ENCODE peak calls at places on chromosome 9, in seven cellular contexts. S, Q, J, U, X, T and A are unnamed samples.

GRCh38 chr9:117555964-117556629 is 141.2 kb upstream of the ASTN2 start:
- DNase-seq in T (no peak), U (peak), J (peak), S (no peak), Q (peak), X (peak), A (peak)

GRCh38 chr9:99115947-99116543 is 11.1 kb downstream of the TGFBR1 start:
- DNase-seq in Q (no peak), T (no peak), S (no peak), U (no peak), J (no peak), X (no peak), A (no peak)

GRCh38 chr9:21559402-21560280 is 77.5 kb upstream of the IFNE start:
- DNase-seq in X (no peak), S (peak), U (peak), Q (peak), J (peak), T (peak), A (no peak)

GRCh38 chr9:121529237-121529987 is 29.8 kb upstream of the GGTA1 start:
- DNase-seq in U (no peak), J (peak), T (no peak), Q (peak), S (peak), X (no peak), A (peak)

GRCh38 chr9:108816037-108816436 is 39.7 kb downstream of the ACTL7B start:
- DNase-seq in T (no peak), Q (no peak), S (no peak), X (no peak), J (peak), U (no peak), A (no peak)

GRCh38 chr9:123955637-123956036 is 25.7 kb upstream of the DENND1A start:
- DNase-seq in Q (no peak), J (no peak), U (no peak), S (no peak), X (no peak), T (no peak), A (no peak)

GRCh38 chr9:36308281-36308680 is 50.0 kb upstream of the GNE start:
- DNase-seq in Q (no peak), J (no peak), U (no peak), X (no peak), T (no peak), S (no peak), A (no peak)

GRCh38 chr9:38443181-38443580 is 18.9 kb upstream of the IGFBPL1 start:
- DNase-seq in T (no peak), U (no peak), X (no peak), Q (no peak), S (no peak), J (no peak), A (no peak)

GRCh38 chr9:20315672-20316071 is 306.6 kb downstream of the MLLT3 start:
- DNase-seq in U (no peak), Q (no peak), S (no peak), T (no peak), X (no peak), J (no peak), A (peak)

DNA sequence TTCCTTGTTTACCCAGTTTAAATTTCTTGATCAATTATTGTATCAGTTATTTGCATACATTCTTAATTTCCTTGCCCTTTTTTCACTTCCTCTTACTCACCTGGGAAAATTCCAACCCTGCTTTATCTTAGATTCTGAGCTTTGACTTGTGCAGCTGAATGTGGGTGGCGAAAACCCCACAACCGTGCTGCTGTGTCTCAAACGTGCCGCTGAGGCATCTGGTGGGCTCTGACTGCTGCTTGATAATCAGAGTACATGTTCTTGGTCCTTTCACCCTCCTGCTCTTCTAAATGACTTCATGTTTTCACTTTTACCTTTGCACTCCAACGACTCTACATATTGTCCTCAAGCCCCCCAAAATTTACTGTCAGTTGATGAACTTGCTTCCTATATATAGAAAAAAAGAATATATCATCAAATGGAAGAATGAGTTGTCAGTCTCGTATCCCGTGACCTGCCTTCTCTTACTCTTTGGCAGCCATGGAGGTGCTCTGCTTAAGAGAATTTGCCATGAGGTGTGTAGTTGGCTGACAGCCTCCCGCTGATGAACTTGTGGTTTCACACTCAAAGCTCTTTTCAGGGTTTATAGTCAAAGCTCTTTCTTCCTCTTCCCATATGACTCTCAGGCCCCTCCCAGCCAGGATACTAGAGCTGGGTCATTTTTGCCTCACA is 14.0 kb upstream of the JAK2 start:
- DNase-seq in S (no peak), X (peak), T (peak), U (no peak), Q (no peak), J (no peak), A (no peak)
- H3K4me3 ChIP-seq in S (no peak), X (peak), T (peak), U (no peak), Q (no peak), J (no peak), A (no peak)

GRCh38 chr9:34635556-34635955 is 2.0 kb downstream of the SIGMAR1 start:
- DNase-seq in T (no peak), J (no peak), U (no peak), Q (no peak), S (no peak), X (no peak), A (no peak)

GRCh38 chr9:34634551-34634945 is 3.0 kb downstream of the SIGMAR1 start:
- DNase-seq in J (no peak), X (no peak), T (no peak), S (no peak), Q (no peak), U (no peak), A (no peak)

GRCh38 chr9:34637356-34638137 is at the start of gene SIGMAR1:
- DNase-seq in Q (peak), X (peak), T (peak), J (peak), U (peak), S (peak), A (peak)

GRCh38 chr9:34636791-34637355 is 714 bp downstream of the SIGMAR1 start:
- DNase-seq in J (no peak), S (no peak), U (no peak), T (no peak), X (peak), Q (no peak), A (peak)

GRCh38 chr9:34638138-34638445 is 505 bp upstream of the SIGMAR1 start:
- DNase-seq in J (no peak), T (no peak), X (no peak), Q (no peak), U (no peak), S (no peak), A (no peak)
- H3K27ac ChIP-seq in J (peak), T (peak), X (peak), Q (peak), U (peak), S (peak), A (no peak)

DNA sequence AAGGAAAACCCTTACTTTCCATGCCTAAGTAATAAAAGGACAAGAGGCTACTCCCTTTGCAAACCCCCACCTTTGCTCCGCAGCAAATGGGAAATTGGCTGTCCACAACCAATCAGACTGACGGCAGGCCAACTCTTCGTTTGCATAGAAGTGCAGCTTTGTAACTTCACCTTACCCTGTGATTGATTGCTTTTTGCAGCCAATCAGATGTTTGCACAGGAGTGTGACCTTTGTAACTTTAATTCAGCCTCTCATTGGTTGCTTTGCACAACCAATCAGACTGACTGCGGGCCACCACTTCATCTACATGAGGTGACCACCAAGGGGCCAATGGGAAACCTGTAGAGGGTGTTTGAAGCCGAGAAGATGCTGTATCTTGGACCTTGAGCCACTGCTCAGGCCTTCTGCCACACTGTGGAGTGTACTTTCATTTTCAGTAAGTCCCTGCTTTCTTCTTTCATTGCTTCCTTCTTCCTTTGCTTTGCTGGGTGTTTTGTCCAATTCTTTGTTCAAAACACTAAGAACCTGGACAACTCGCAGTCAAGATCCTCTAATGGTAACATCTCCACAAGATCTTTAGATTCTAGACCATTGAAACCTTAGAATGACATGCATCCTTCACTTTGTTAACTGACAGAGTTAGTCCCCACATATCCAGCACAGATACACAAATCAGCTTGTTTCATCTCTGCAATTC is 51.3 kb upstream of the FREM1 start:
- DNase-seq in S (no peak), J (no peak), T (no peak), U (no peak), X (no peak), Q (peak), A (peak)
- H3K4me3 ChIP-seq in S (peak), J (no peak), T (no peak), U (no peak), X (no peak), Q (no peak), A (no peak)

DNA sequence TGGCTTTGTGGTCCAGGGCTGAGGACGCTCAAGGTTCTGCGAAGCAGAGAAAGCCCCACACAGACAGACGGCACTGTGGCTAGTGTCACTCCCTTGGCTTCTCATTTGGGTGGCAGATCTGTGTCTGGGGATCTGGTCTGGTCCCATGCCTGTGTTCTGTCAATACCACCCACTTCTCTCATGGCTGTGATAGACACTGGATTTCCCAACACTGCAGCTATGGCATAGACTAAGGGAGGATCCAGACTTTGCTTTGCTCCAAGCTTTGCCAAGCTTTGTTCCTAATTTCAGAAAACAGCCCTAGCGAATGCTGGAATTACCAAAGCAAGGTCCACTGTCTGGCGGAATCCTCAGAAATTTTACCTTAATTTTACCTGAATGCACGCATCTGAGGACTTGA is 62.1 kb downstream of the GADD45G start:
- DNase-seq in U (no peak), T (no peak), Q (no peak), J (no peak), S (no peak), X (no peak), A (no peak)
- H3K27ac ChIP-seq in U (no peak), T (no peak), Q (peak), J (peak), S (no peak), X (no peak), A (no peak)

DNA sequence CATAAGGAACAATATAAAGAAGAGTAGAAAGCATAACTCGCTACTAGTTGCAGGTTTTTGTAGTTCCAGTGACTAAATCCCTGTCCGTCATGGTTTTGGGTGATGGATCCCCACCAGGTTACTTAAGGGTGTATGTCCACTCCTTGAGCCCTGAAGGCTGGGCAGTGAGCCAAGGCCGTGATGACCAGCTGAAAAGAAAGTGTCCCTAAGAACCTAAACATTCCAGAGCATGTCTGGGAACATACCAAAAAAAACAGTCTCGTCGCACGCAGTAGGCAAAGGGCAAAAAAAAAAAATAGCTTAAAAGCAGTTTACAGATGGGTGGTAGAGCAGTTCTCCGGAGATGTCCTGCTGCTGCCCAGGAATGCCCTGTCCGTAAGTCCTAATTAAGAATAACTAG is 21.4 kb upstream of the SNAPC3 start:
- DNase-seq in S (no peak), U (peak), T (no peak), J (no peak), Q (no peak), X (no peak), A (no peak)
- H3K4me3 ChIP-seq in S (peak), U (no peak), T (no peak), J (no peak), Q (no peak), X (no peak), A (no peak)

GRCh38 chr9:4297795-4298254 is 2.0 kb downstream of the GLIS3 start:
- DNase-seq in J (peak), U (peak), S (peak), T (peak), X (no peak), Q (peak), A (peak)

GRCh38 chr9:4299006-4299795 is 667 bp downstream of the GLIS3 start:
- DNase-seq in S (peak), J (peak), Q (peak), U (peak), T (peak), X (no peak), A (peak)

GRCh38 chr9:4296217-4296616 is 3.7 kb downstream of the GLIS3 start:
- DNase-seq in S (no peak), X (no peak), J (no peak), Q (no peak), U (no peak), T (no peak), A (no peak)

GRCh38 chr9:4297151-4297794 is 2.6 kb downstream of the GLIS3 start:
- DNase-seq in U (peak), Q (peak), T (peak), S (peak), J (peak), X (no peak), A (peak)

DNA sequence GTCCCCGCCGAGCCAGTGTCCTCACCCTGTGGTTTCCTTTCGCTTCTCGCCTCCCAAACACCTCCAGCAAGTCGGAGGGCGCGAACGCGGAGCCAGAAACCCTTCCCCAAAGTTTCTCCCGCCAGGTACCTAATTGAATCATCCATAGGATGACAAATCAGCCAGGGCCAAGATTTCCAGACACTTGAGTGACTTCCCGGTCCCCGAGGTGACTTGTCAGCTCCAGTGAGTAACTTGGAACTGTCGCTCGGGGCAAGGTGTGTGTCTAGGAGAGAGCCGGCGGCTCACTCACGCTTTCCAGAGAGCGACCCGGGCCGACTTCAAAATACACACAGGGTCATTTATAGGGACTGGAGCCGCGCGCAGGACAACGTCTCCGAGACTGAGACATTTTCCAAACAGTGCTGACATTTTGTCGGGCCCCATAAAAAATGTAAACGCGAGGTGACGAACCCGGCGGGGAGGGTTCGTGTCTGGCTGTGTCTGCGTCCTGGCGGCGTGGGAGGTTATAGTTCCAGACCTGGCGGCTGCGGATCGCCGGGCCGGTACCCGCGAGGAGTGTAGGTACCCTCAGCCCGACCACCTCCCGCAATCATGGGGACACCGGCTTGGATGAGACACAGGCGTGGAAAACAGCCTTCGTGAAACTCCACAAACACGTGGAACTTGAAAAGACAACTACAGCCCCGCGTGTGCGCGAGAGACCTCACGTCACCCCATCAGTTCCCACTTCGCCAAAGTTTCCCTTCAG is 1.4 kb downstream of the GLIS3 start:
- DNase-seq in J (peak), S (peak), U (peak), X (no peak), T (no peak), Q (peak), A (no peak)
- H3K27ac ChIP-seq in J (peak), S (peak), U (peak), X (no peak), T (no peak), Q (peak), A (peak)

GRCh38 chr9:91898451-91899433 is 51.3 kb downstream of the ROR2 start:
- DNase-seq in U (no peak), S (peak), X (no peak), T (no peak), J (no peak), Q (peak), A (peak)
- H3K4me3 ChIP-seq in U (no peak), S (no peak), X (no peak), T (no peak), J (no peak), Q (no peak), A (no peak)

GRCh38 chr9:82893549-82893948 is 169.4 kb downstream of the RASEF start:
- DNase-seq in X (no peak), Q (no peak), T (no peak), S (no peak), J (no peak), U (no peak), A (no peak)

GRCh38 chr9:82891321-82891720 is 171.6 kb downstream of the RASEF start:
- DNase-seq in T (no peak), J (no peak), S (no peak), Q (no peak), U (no peak), X (no peak), A (no peak)

GRCh38 chr9:82894961-82895902 is 167.7 kb downstream of the RASEF start:
- DNase-seq in U (no peak), Q (peak), X (no peak), T (no peak), S (no peak), J (no peak), A (no peak)

GRCh38 chr9:82890401-82890800 is 172.5 kb downstream of the RASEF start:
- DNase-seq in J (no peak), T (no peak), S (no peak), Q (no peak), U (no peak), X (no peak), A (no peak)

GRCh38 chr9:82890865-82891264 is 172.1 kb downstream of the RASEF start:
- DNase-seq in Q (no peak), U (no peak), X (no peak), J (no peak), S (no peak), T (no peak), A (no peak)
- H3K27ac ChIP-seq in Q (no peak), U (no peak), X (no peak), J (no peak), S (no peak), T (no peak), A (no peak)

GRCh38 chr9:137236238-137236935 is 4.7 kb upstream of the TUBB4B start:
- DNase-seq in J (peak), S (peak), U (peak), X (peak), Q (peak), T (peak), A (peak)
- H3K4me3 ChIP-seq in J (no peak), S (no peak), U (no peak), X (peak), Q (no peak), T (no peak), A (no peak)